ENCODE peak calls at places on chromosomes 3 and 15, in ten cellular contexts. One of them, this sample, is unnamed.

GRCh38 chr3:182683335-182684257 is 109.7 kb upstream of the ATP11B start:
- DNase-seq in H4: peak; percentile 71
- DNase-seq in cardiac fibroblast: peak; percentile 81
- DNase-seq in Ammon's horn: peak; percentile 89
- DNase-seq in uterus: peak; percentile 48
- DNase-seq in GM13977: peak; percentile 77
- DNase-seq in activated T-cell treated with anti-CD3 and anti-CD28 coated beads for 4 hours: peak; percentile 47
- DNase-seq in adrenal gland: peak; percentile 68
- DNase-seq in hepatic stellate cell: peak; percentile 64
- DNase-seq in ecto neural progenitor cell: peak; percentile 63
- DNase-seq in this sample: peak; percentile 24

GRCh38 chr3:141094851-141095545 is 43.9 kb downstream of the SPSB4 start:
- DNase-seq in H4: no peak
- DNase-seq in cardiac fibroblast: peak; percentile 72
- DNase-seq in Ammon's horn: peak; percentile 56
- DNase-seq in uterus: peak; percentile 62
- DNase-seq in GM13977: no peak
- DNase-seq in activated T-cell treated with anti-CD3 and anti-CD28 coated beads for 4 hours: no peak
- DNase-seq in adrenal gland: peak; percentile 23
- DNase-seq in hepatic stellate cell: peak; percentile 32
- DNase-seq in ecto neural progenitor cell: peak; percentile 81
- DNase-seq in this sample: peak; percentile 89

GRCh38 chr3:150411971-150412370 is 3.9 kb downstream of the TSC22D2 start:
- DNase-seq in H4: no peak
- DNase-seq in cardiac fibroblast: peak; percentile 66
- DNase-seq in Ammon's horn: no peak
- DNase-seq in uterus: no peak
- DNase-seq in GM13977: no peak
- DNase-seq in activated T-cell treated with anti-CD3 and anti-CD28 coated beads for 4 hours: no peak
- DNase-seq in adrenal gland: no peak
- DNase-seq in hepatic stellate cell: no peak
- DNase-seq in ecto neural progenitor cell: no peak
- DNase-seq in this sample: no peak

GRCh38 chr3:83477563-83477962 is 1481.2 kb upstream of the CADM2 start:
- DNase-seq in H4: no peak
- DNase-seq in cardiac fibroblast: no peak
- DNase-seq in Ammon's horn: no peak
- DNase-seq in uterus: no peak
- DNase-seq in GM13977: no peak
- DNase-seq in activated T-cell treated with anti-CD3 and anti-CD28 coated beads for 4 hours: no peak
- DNase-seq in adrenal gland: no peak
- DNase-seq in hepatic stellate cell: no peak
- DNase-seq in ecto neural progenitor cell: no peak
- DNase-seq in this sample: no peak

GRCh38 chr3:66456711-66457173 is 44.1 kb downstream of the LRIG1 start:
- DNase-seq in H4: no peak
- DNase-seq in cardiac fibroblast: no peak
- DNase-seq in Ammon's horn: peak; percentile 79
- DNase-seq in uterus: no peak
- DNase-seq in GM13977: no peak
- DNase-seq in activated T-cell treated with anti-CD3 and anti-CD28 coated beads for 4 hours: no peak
- DNase-seq in adrenal gland: no peak
- DNase-seq in hepatic stellate cell: no peak
- DNase-seq in ecto neural progenitor cell: no peak
- DNase-seq in this sample: peak; percentile 70

GRCh38 chr3:159760056-159760455 is 228.6 kb upstream of the IL12A start:
- DNase-seq in H4: no peak
- DNase-seq in cardiac fibroblast: no peak
- DNase-seq in Ammon's horn: no peak
- DNase-seq in uterus: no peak
- DNase-seq in GM13977: no peak
- DNase-seq in activated T-cell treated with anti-CD3 and anti-CD28 coated beads for 4 hours: no peak
- DNase-seq in adrenal gland: no peak
- DNase-seq in hepatic stellate cell: no peak
- DNase-seq in ecto neural progenitor cell: no peak
- DNase-seq in this sample: no peak

GRCh38 chr3:71611099-71611498 is 27.6 kb upstream of the FOXP1 start:
- DNase-seq in H4: no peak
- DNase-seq in cardiac fibroblast: no peak
- DNase-seq in Ammon's horn: no peak
- DNase-seq in uterus: no peak
- DNase-seq in GM13977: no peak
- DNase-seq in activated T-cell treated with anti-CD3 and anti-CD28 coated beads for 4 hours: no peak
- DNase-seq in adrenal gland: no peak
- DNase-seq in hepatic stellate cell: no peak
- DNase-seq in ecto neural progenitor cell: no peak
- DNase-seq in this sample: no peak

GRCh38 chr3:24004171-24004938 is 59.3 kb downstream of the NR1D2 start:
- DNase-seq in H4: no peak
- DNase-seq in cardiac fibroblast: no peak
- DNase-seq in Ammon's horn: no peak
- DNase-seq in uterus: no peak
- DNase-seq in GM13977: no peak
- DNase-seq in activated T-cell treated with anti-CD3 and anti-CD28 coated beads for 4 hours: no peak
- DNase-seq in adrenal gland: no peak
- DNase-seq in hepatic stellate cell: no peak
- DNase-seq in ecto neural progenitor cell: no peak
- DNase-seq in this sample: no peak

GRCh38 chr15:83927704-83928391 is 273.9 kb downstream of the ADAMTSL3 start:
- DNase-seq in H4: no peak
- DNase-seq in cardiac fibroblast: no peak
- DNase-seq in Ammon's horn: no peak
- DNase-seq in uterus: no peak
- DNase-seq in GM13977: no peak
- DNase-seq in activated T-cell treated with anti-CD3 and anti-CD28 coated beads for 4 hours: no peak
- DNase-seq in adrenal gland: no peak
- DNase-seq in hepatic stellate cell: no peak
- DNase-seq in ecto neural progenitor cell: no peak
- DNase-seq in this sample: no peak

GRCh38 chr15:60899322-60899966 is 329.7 kb downstream of the RORA start:
- DNase-seq in H4: no peak
- DNase-seq in cardiac fibroblast: no peak
- DNase-seq in Ammon's horn: no peak
- DNase-seq in uterus: no peak
- DNase-seq in GM13977: peak; percentile 55
- DNase-seq in activated T-cell treated with anti-CD3 and anti-CD28 coated beads for 4 hours: no peak
- DNase-seq in adrenal gland: no peak
- DNase-seq in hepatic stellate cell: no peak
- DNase-seq in ecto neural progenitor cell: no peak
- DNase-seq in this sample: no peak

GRCh38 chr15:41896566-41896965 is 2.7 kb upstream of the SPTBN5 start:
- DNase-seq in H4: no peak
- DNase-seq in cardiac fibroblast: no peak
- DNase-seq in Ammon's horn: no peak
- DNase-seq in uterus: no peak
- DNase-seq in GM13977: no peak
- DNase-seq in activated T-cell treated with anti-CD3 and anti-CD28 coated beads for 4 hours: no peak
- DNase-seq in adrenal gland: no peak
- DNase-seq in hepatic stellate cell: no peak
- DNase-seq in ecto neural progenitor cell: no peak
- DNase-seq in this sample: no peak

GRCh38 chr15:70559223-70559823 is 204.0 kb downstream of the UACA start:
- DNase-seq in H4: peak; percentile 50
- DNase-seq in cardiac fibroblast: peak; percentile 18
- DNase-seq in Ammon's horn: peak; percentile 40
- DNase-seq in uterus: no peak
- DNase-seq in GM13977: no peak
- DNase-seq in activated T-cell treated with anti-CD3 and anti-CD28 coated beads for 4 hours: peak; percentile 33
- DNase-seq in adrenal gland: peak; percentile 53
- DNase-seq in hepatic stellate cell: peak; percentile 74
- DNase-seq in ecto neural progenitor cell: peak; percentile 22
- DNase-seq in this sample: no peak

GRCh38 chr3:147377412-147378185 is 28.7 kb downstream of the ZIC4 start:
- DNase-seq in H4: no peak
- DNase-seq in cardiac fibroblast: no peak
- DNase-seq in Ammon's horn: no peak
- DNase-seq in uterus: no peak
- DNase-seq in GM13977: no peak
- DNase-seq in activated T-cell treated with anti-CD3 and anti-CD28 coated beads for 4 hours: no peak
- DNase-seq in adrenal gland: no peak
- DNase-seq in hepatic stellate cell: no peak
- DNase-seq in ecto neural progenitor cell: peak; percentile 79
- DNase-seq in this sample: no peak

GRCh38 chr15:83107841-83108181 is 366 bp downstream of the TM6SF1 start:
- DNase-seq in H4: no peak
- DNase-seq in cardiac fibroblast: no peak
- DNase-seq in Ammon's horn: no peak
- DNase-seq in uterus: no peak
- DNase-seq in GM13977: no peak
- DNase-seq in activated T-cell treated with anti-CD3 and anti-CD28 coated beads for 4 hours: no peak
- DNase-seq in adrenal gland: no peak
- DNase-seq in hepatic stellate cell: no peak
- DNase-seq in ecto neural progenitor cell: no peak
- DNase-seq in this sample: peak; percentile 59

GRCh38 chr15:89809093-89809786 is 5.4 kb downstream of the ANPEP start:
- DNase-seq in H4: no peak
- DNase-seq in cardiac fibroblast: peak; percentile 42
- DNase-seq in Ammon's horn: no peak
- DNase-seq in uterus: no peak
- DNase-seq in GM13977: no peak
- DNase-seq in activated T-cell treated with anti-CD3 and anti-CD28 coated beads for 4 hours: no peak
- DNase-seq in adrenal gland: no peak
- DNase-seq in hepatic stellate cell: no peak
- DNase-seq in ecto neural progenitor cell: no peak
- DNase-seq in this sample: peak; percentile 20

GRCh38 chr3:179840985-179841384 is 188.1 kb downstream of the USP13 start:
- DNase-seq in H4: peak; percentile 67
- DNase-seq in cardiac fibroblast: peak; percentile 65
- DNase-seq in Ammon's horn: peak; percentile 37
- DNase-seq in uterus: no peak
- DNase-seq in GM13977: no peak
- DNase-seq in activated T-cell treated with anti-CD3 and anti-CD28 coated beads for 4 hours: no peak
- DNase-seq in adrenal gland: no peak
- DNase-seq in hepatic stellate cell: no peak
- DNase-seq in ecto neural progenitor cell: no peak
- DNase-seq in this sample: no peak

GRCh38 chr3:69309810-69310209 is 76.1 kb downstream of the FRMD4B start:
- DNase-seq in H4: peak; percentile 20
- DNase-seq in cardiac fibroblast: peak; percentile 69
- DNase-seq in Ammon's horn: no peak
- DNase-seq in uterus: no peak
- DNase-seq in GM13977: no peak
- DNase-seq in activated T-cell treated with anti-CD3 and anti-CD28 coated beads for 4 hours: no peak
- DNase-seq in adrenal gland: no peak
- DNase-seq in hepatic stellate cell: no peak
- DNase-seq in ecto neural progenitor cell: no peak
- DNase-seq in this sample: no peak

GRCh38 chr3:42035816-42036482 is 55.2 kb upstream of the TRAK1 start:
- DNase-seq in H4: no peak
- DNase-seq in cardiac fibroblast: no peak
- DNase-seq in Ammon's horn: no peak
- DNase-seq in uterus: no peak
- DNase-seq in GM13977: no peak
- DNase-seq in activated T-cell treated with anti-CD3 and anti-CD28 coated beads for 4 hours: no peak
- DNase-seq in adrenal gland: peak; percentile 59
- DNase-seq in hepatic stellate cell: no peak
- DNase-seq in ecto neural progenitor cell: no peak
- DNase-seq in this sample: peak; percentile 62

GRCh38 chr3:17182158-17182557 is 297.4 kb downstream of the PLCL2 start:
- DNase-seq in H4: no peak
- DNase-seq in cardiac fibroblast: no peak
- DNase-seq in Ammon's horn: no peak
- DNase-seq in uterus: no peak
- DNase-seq in GM13977: no peak
- DNase-seq in activated T-cell treated with anti-CD3 and anti-CD28 coated beads for 4 hours: no peak
- DNase-seq in adrenal gland: no peak
- DNase-seq in hepatic stellate cell: no peak
- DNase-seq in ecto neural progenitor cell: no peak
- DNase-seq in this sample: no peak

GRCh38 chr3:14042680-14043079 is 82.0 kb downstream of the CHCHD4 start:
- DNase-seq in H4: no peak
- DNase-seq in cardiac fibroblast: peak; percentile 29
- DNase-seq in Ammon's horn: no peak
- DNase-seq in uterus: no peak
- DNase-seq in GM13977: no peak
- DNase-seq in activated T-cell treated with anti-CD3 and anti-CD28 coated beads for 4 hours: no peak
- DNase-seq in adrenal gland: no peak
- DNase-seq in hepatic stellate cell: no peak
- DNase-seq in ecto neural progenitor cell: no peak
- DNase-seq in this sample: no peak

GRCh38 chr3:157247391-157247790 is 87.4 kb upstream of the CCNL1 start:
- DNase-seq in H4: no peak
- DNase-seq in cardiac fibroblast: peak; percentile 34
- DNase-seq in Ammon's horn: no peak
- DNase-seq in uterus: no peak
- DNase-seq in GM13977: no peak
- DNase-seq in activated T-cell treated with anti-CD3 and anti-CD28 coated beads for 4 hours: no peak
- DNase-seq in adrenal gland: no peak
- DNase-seq in hepatic stellate cell: no peak
- DNase-seq in ecto neural progenitor cell: no peak
- DNase-seq in this sample: no peak

GRCh38 chr3:40574661-40575060 is 49.9 kb downstream of the ZNF621 start:
- DNase-seq in H4: peak; percentile 11
- DNase-seq in cardiac fibroblast: no peak
- DNase-seq in Ammon's horn: peak; percentile 45
- DNase-seq in uterus: no peak
- DNase-seq in GM13977: no peak
- DNase-seq in activated T-cell treated with anti-CD3 and anti-CD28 coated beads for 4 hours: no peak
- DNase-seq in adrenal gland: no peak
- DNase-seq in hepatic stellate cell: no peak
- DNase-seq in ecto neural progenitor cell: no peak
- DNase-seq in this sample: no peak

GRCh38 chr3:197027896-197028710 is 1.5 kb downstream of the MELTF start:
- DNase-seq in H4: no peak
- DNase-seq in cardiac fibroblast: no peak
- DNase-seq in Ammon's horn: no peak
- DNase-seq in uterus: no peak
- DNase-seq in GM13977: no peak
- DNase-seq in activated T-cell treated with anti-CD3 and anti-CD28 coated beads for 4 hours: no peak
- DNase-seq in adrenal gland: no peak
- DNase-seq in hepatic stellate cell: peak; percentile 12
- DNase-seq in ecto neural progenitor cell: no peak
- DNase-seq in this sample: no peak

GRCh38 chr3:61975936-61976335 is 397.4 kb downstream of the FEZF2 start:
- DNase-seq in H4: no peak
- DNase-seq in cardiac fibroblast: no peak
- DNase-seq in Ammon's horn: no peak
- DNase-seq in uterus: no peak
- DNase-seq in GM13977: no peak
- DNase-seq in activated T-cell treated with anti-CD3 and anti-CD28 coated beads for 4 hours: no peak
- DNase-seq in adrenal gland: no peak
- DNase-seq in hepatic stellate cell: no peak
- DNase-seq in ecto neural progenitor cell: no peak
- DNase-seq in this sample: no peak

GRCh38 chr3:153001428-153001827 is 160.6 kb upstream of the RAP2B start:
- DNase-seq in H4: no peak
- DNase-seq in cardiac fibroblast: no peak
- DNase-seq in Ammon's horn: no peak
- DNase-seq in uterus: no peak
- DNase-seq in GM13977: no peak
- DNase-seq in activated T-cell treated with anti-CD3 and anti-CD28 coated beads for 4 hours: no peak
- DNase-seq in adrenal gland: no peak
- DNase-seq in hepatic stellate cell: no peak
- DNase-seq in ecto neural progenitor cell: no peak
- DNase-seq in this sample: no peak

GRCh38 chr15:24678485-24678884 is 2.9 kb downstream of the NPAP1 start:
- DNase-seq in H4: no peak
- DNase-seq in cardiac fibroblast: no peak
- DNase-seq in Ammon's horn: no peak
- DNase-seq in uterus: no peak
- DNase-seq in GM13977: no peak
- DNase-seq in activated T-cell treated with anti-CD3 and anti-CD28 coated beads for 4 hours: no peak
- DNase-seq in adrenal gland: no peak
- DNase-seq in hepatic stellate cell: no peak
- DNase-seq in ecto neural progenitor cell: no peak
- DNase-seq in this sample: no peak

GRCh38 chr15:36501063-36501678 is 78.3 kb upstream of the CDIN1 start:
- DNase-seq in H4: peak; percentile 84
- DNase-seq in cardiac fibroblast: peak; percentile 80
- DNase-seq in Ammon's horn: peak; percentile 93
- DNase-seq in uterus: no peak
- DNase-seq in GM13977: peak; percentile 42
- DNase-seq in activated T-cell treated with anti-CD3 and anti-CD28 coated beads for 4 hours: no peak
- DNase-seq in adrenal gland: peak; percentile 54
- DNase-seq in hepatic stellate cell: peak; percentile 30
- DNase-seq in ecto neural progenitor cell: no peak
- DNase-seq in this sample: no peak

GRCh38 chr3:129245141-129245540 is 4.3 kb upstream of the COPG1 start:
- DNase-seq in H4: no peak
- DNase-seq in cardiac fibroblast: peak; percentile 42
- DNase-seq in Ammon's horn: no peak
- DNase-seq in uterus: no peak
- DNase-seq in GM13977: no peak
- DNase-seq in activated T-cell treated with anti-CD3 and anti-CD28 coated beads for 4 hours: no peak
- DNase-seq in adrenal gland: no peak
- DNase-seq in hepatic stellate cell: no peak
- DNase-seq in ecto neural progenitor cell: no peak
- DNase-seq in this sample: no peak

This sample was measured in psoas muscle.